ENCODE peak calls at places on chromosomes 2 and 18, in seven cellular contexts. K is K562, O is IMR-90, C is uterus, E is esophagus muscularis mucosa, Z is thyroid gland, J is A549. G is an unnamed sample.

GRCh38 chr2:169891593-169892298 is 64.5 kb downstream of the UBR3 start:
- DNase-seq in K (peak; percentile 36), O (peak; percentile 80), C (no peak), E (no peak), Z (no peak), J (peak; percentile 12), G (no peak)

GRCh38 chr18:79947054-79947755 is 4.2 kb downstream of the SLC66A2 start:
- DNase-seq in K (no peak), O (peak; percentile 45), C (no peak), E (no peak), Z (peak; percentile 80), J (no peak), G (no peak)

GRCh38 chr2:229634574-229635185 is 79.7 kb downstream of the DNER start:
- DNase-seq in K (no peak), O (no peak), C (no peak), E (no peak), Z (no peak), J (no peak), G (no peak)

GRCh38 chr2:65479528-65479927 is 47.1 kb upstream of the SPRED2 start:
- DNase-seq in K (no peak), O (no peak), C (no peak), E (no peak), Z (no peak), J (no peak), G (no peak)

GRCh38 chr2:36459725-36460137 is 104.2 kb downstream of the CRIM1 start:
- DNase-seq in K (peak; percentile 27), O (peak; percentile 63), C (no peak), E (peak; percentile 66), Z (peak; percentile 70), J (peak; percentile 60), G (peak; percentile 83)

GRCh38 chr2:195561205-195562032 is 95.6 kb upstream of the SLC39A10 start:
- DNase-seq in K (no peak), O (peak; percentile 99), C (no peak), E (no peak), Z (no peak), J (peak; percentile 36), G (no peak)

GRCh38 chr18:42086288-42086687 is 131.3 kb downstream of the PIK3C3 start:
- DNase-seq in K (no peak), O (peak; percentile 49), C (no peak), E (no peak), Z (no peak), J (no peak), G (no peak)

GRCh38 chr2:120219766-120220165 is 3.4 kb downstream of the TMEM185B start:
- DNase-seq in K (no peak), O (no peak), C (no peak), E (no peak), Z (no peak), J (no peak), G (peak; percentile 23)

GRCh38 chr18:27583466-27583865 is 398.4 kb upstream of the CHST9 start:
- DNase-seq in K (no peak), O (no peak), C (no peak), E (no peak), Z (no peak), J (no peak), G (no peak)

GRCh38 chr18:7953085-7953958 is 386.2 kb downstream of the PTPRM start:
- DNase-seq in K (no peak), O (no peak), C (no peak), E (no peak), Z (no peak), J (no peak), G (no peak)

GRCh38 chr2:14273650-14274049 is 358.9 kb upstream of the LRATD1 start:
- DNase-seq in K (no peak), O (no peak), C (no peak), E (no peak), Z (no peak), J (no peak), G (no peak)

GRCh38 chr2:29000481-29000880 is 19.4 kb downstream of the TOGARAM2 start:
- DNase-seq in K (peak; percentile 25), O (peak; percentile 18), C (no peak), E (no peak), Z (peak; percentile 57), J (no peak), G (no peak)

GRCh38 chr18:49013961-49014604 is 63.3 kb upstream of the SMAD7 start:
- DNase-seq in K (peak; percentile 21), O (no peak), C (peak; percentile 8), E (no peak), Z (no peak), J (no peak), G (no peak)

GRCh38 chr2:188291617-188292445 is at the start of gene GULP1:
- DNase-seq in K (peak; percentile 86), O (peak; percentile 75), C (peak; percentile 79), E (no peak), Z (peak; percentile 70), J (peak; percentile 47), G (no peak)

GRCh38 chr2:189204322-189204941 is 24.9 kb upstream of the COL5A2 start:
- DNase-seq in K (no peak), O (peak; percentile 67), C (no peak), E (no peak), Z (no peak), J (no peak), G (no peak)

GRCh38 chr2:144351687-144352086 is 168.2 kb downstream of the ZEB2 start:
- DNase-seq in K (no peak), O (peak; percentile 36), C (no peak), E (no peak), Z (no peak), J (no peak), G (no peak)

GRCh38 chr2:111042772-111043771 is 77.6 kb upstream of the BCL2L11 start:
- DNase-seq in K (no peak), O (no peak), C (no peak), E (peak; percentile 57), Z (no peak), J (no peak), G (no peak)

GRCh38 chr2:96256611-96257113 is 9.1 kb downstream of the TMEM127 start:
- DNase-seq in K (no peak), O (no peak), C (no peak), E (no peak), Z (no peak), J (no peak), G (no peak)

GRCh38 chr2:170846318-170846717 is 29.6 kb downstream of the GAD1 start:
- DNase-seq in K (no peak), O (no peak), C (no peak), E (peak; percentile 47), Z (no peak), J (no peak), G (no peak)

GRCh38 chr18:7784171-7784570 is 217.1 kb downstream of the PTPRM start:
- DNase-seq in K (no peak), O (no peak), C (no peak), E (no peak), Z (peak; percentile 39), J (no peak), G (no peak)

DNA sequence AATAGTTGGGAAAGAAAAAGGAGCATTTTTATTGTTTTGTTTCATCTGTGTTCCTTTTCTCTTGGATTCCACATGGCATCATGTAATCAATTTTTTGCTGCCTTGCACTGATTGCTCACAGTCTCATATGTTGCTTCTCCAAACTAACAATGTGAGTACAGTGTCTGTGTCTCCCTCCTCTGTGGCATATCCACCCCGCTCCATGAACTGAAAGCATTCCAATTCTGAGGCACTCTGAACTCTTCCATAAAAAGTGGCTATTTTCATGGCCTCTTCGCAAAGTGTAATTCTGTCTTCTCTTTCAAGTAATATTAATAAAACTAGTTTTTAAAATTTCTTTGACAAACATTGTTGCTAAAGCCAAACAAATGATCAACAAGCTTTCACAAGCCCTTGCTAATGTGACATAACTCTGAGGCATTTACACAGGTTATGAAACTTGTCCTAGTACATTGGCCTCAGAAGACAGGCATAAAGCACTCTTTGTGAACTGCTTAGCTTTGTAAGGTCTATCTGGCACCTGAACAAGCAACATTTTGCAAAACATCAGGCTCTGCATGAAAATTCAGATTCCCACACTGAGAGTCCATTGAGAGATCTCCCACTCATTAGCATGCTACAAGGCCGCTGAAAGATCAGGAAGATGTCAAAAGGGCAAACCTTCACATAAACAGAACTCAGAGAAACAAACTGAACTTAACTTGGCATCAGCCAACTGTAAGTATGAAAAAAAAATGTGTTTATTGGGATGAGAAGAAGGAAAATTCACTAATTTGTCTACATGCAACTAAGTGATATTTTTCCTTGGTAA is 33.0 kb downstream of the GPR75 start:
- DNase-seq in K (no peak), O (peak; percentile 29), C (no peak), E (no peak), Z (no peak), J (no peak), G (no peak)
- TF ChIP-seq POLR2A in K (no peak), O (no peak), C (no peak), E (no peak), Z (no peak), J (no peak), G (no peak)

GRCh38 chr2:57217013-57217412 is 829.6 kb upstream of the VRK2 start:
- DNase-seq in K (no peak), O (no peak), C (no peak), E (no peak), Z (no peak), J (no peak), G (no peak)

DNA sequence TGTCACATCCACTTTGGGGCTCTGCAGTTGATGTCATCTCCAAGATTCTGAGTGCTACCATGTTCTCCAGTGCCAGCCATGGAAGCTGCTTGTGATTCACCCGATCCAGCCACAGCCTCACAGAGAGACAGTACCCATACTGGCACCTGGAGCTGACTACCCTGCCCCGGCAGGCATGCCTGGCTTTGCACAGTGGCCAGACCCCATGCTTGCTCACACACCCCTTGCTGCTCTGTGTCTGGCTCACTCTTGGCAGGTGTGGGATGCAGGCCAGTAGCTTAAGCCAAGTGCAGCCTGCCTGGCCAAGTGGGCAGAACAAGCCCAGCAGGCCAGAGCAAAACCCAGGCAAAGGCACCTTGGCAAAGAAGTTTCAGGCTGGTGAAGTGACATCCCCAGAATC is 828.4 kb upstream of the VRK2 start:
- DNase-seq in K (no peak), O (no peak), C (no peak), E (no peak), Z (no peak), J (no peak), G (no peak)
- H3K9me3 ChIP-seq in K (no peaks in the 10 kb centered on the region), O (peaks cover 15% of the 10 kb centered on the region), C (no peaks in the 10 kb centered on the region), E (no peaks in the 10 kb centered on the region), Z (no peaks in the 10 kb centered on the region), J (peaks cover 10% of the 10 kb centered on the region), G (no peaks in the 10 kb centered on the region)

DNA sequence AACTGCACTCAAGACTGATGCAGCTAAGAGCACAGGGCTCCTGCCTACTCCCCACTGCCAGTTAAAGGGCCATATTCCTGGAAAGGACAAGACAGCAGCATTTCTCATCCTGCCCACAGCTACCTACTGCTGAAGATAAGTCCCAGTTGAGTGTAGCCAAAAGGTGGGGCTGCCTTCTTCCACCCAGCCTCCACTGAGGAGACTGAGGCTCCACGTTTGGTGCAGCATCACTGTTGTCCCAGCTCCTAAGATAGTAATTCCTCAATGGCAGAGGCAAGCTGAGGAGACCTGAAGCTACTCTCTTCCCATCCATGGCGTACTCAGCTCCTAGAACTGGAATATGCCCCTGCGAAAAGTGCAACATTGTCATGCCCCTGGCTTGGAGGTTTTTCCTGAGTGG is 149.7 kb downstream of the TRABD2A start:
- DNase-seq in K (no peak), O (no peak), C (no peak), E (peak; percentile 83), Z (no peak), J (no peak), G (no peak)
- TF ChIP-seq POLR2A in K (no peak), O (no peak), C (no peak), E (no peak), Z (no peak), J (no peak), G (no peak)

GRCh38 chr18:73315381-73315780 is 447.6 kb upstream of the NETO1 start:
- DNase-seq in K (no peak), O (no peak), C (no peak), E (no peak), Z (no peak), J (no peak), G (no peak)

GRCh38 chr18:73316513-73316912 is 448.7 kb upstream of the NETO1 start:
- DNase-seq in K (no peak), O (peak; percentile 28), C (no peak), E (no peak), Z (no peak), J (no peak), G (no peak)

GRCh38 chr18:73318732-73319479 is 451.1 kb upstream of the NETO1 start:
- DNase-seq in K (no peak), O (peak; percentile 11), C (no peak), E (no peak), Z (no peak), J (no peak), G (no peak)
- H3K9me3 ChIP-seq in K (no peaks in the 10 kb centered on the region), O (no peaks in the 10 kb centered on the region), C (no peaks in the 10 kb centered on the region), E (no peaks in the 10 kb centered on the region), Z (no peaks in the 10 kb centered on the region), J (no peaks in the 10 kb centered on the region), G (no peaks in the 10 kb centered on the region)

G was measured in Peyer's patch.